ENCODE peak calls at places on chromosomes 4 and X, in ten cellular contexts. P, A, H, J, F, T, R, D, M and Q are unnamed samples.

GRCh38 chr4:138037716-138038115 is 204.4 kb downstream of the SLC7A11 start:
- DNase-seq in D (no peak), F (no peak), R (no peak), H (peak), T (no peak), J (no peak), P (no peak), A (no peak), M (no peak), Q (peak)

GRCh38 chr4:74474345-74475099 is 29.6 kb downstream of the AREG start:
- DNase-seq in J (no peak), P (no peak), R (peak), H (peak), M (no peak), F (no peak), D (no peak), T (no peak), A (no peak), Q (no peak)

GRCh38 chr4:95178938-95179337 is 369.8 kb downstream of the UNC5C start:
- DNase-seq in F (no peak), P (no peak), A (no peak), H (no peak), D (no peak), T (no peak), R (no peak), J (no peak), M (no peak), Q (no peak)

GRCh38 chr4:53066155-53066554 is 204.0 kb downstream of the RASL11B start:
- DNase-seq in J (no peak), D (no peak), M (no peak), F (no peak), H (no peak), T (no peak), A (no peak), R (no peak), P (no peak), Q (peak)

GRCh38 chr4:3062466-3062865 is 11.9 kb downstream of the HTT-AS start:
- DNase-seq in M (no peak), F (no peak), R (no peak), D (no peak), P (no peak), T (no peak), A (no peak), H (peak), J (peak), Q (no peak)

GRCh38 chrX:47683171-47684145 is 24.5 kb upstream of the UXT start:
- DNase-seq in H (no peak), M (no peak), D (no peak), P (no peak), A (no peak), J (no peak), R (no peak), T (no peak), F (no peak), Q (no peak)

GRCh38 chrX:125289209-125289608 is 30.5 kb upstream of the TEX13C start:
- DNase-seq in D (peak), M (no peak), F (no peak), T (peak), P (no peak), A (no peak), J (no peak), R (no peak), H (no peak), Q (peak)

GRCh38 chrX:47706575-47706974 is 47.6 kb upstream of the UXT start:
- DNase-seq in H (peak), T (no peak), D (no peak), A (no peak), J (no peak), F (no peak), P (no peak), M (no peak), R (no peak), Q (no peak)

GRCh38 chr4:35166437-35166836 is 1077.9 kb downstream of the ARAP2 start:
- DNase-seq in D (no peak), P (no peak), H (no peak), A (no peak), R (no peak), F (no peak), M (no peak), J (no peak), T (no peak), Q (no peak)

GRCh38 chr4:4759883-4760282 is 99.6 kb upstream of the MSX1 start:
- DNase-seq in F (no peak), D (no peak), R (no peak), P (no peak), A (no peak), T (no peak), J (no peak), M (no peak), H (no peak), Q (no peak)

GRCh38 chr4:184248216-184248615 is 30.5 kb upstream of the ENPP6 start:
- DNase-seq in D (no peak), A (no peak), M (no peak), R (no peak), F (no peak), H (no peak), J (no peak), T (no peak), P (no peak), Q (no peak)

GRCh38 chrX:119757979-119758681 is at the start of gene SOWAHD:
- DNase-seq in J (no peak), R (peak), T (no peak), H (no peak), F (no peak), A (no peak), D (no peak), P (peak), M (no peak), Q (peak)

GRCh38 chr4:110630621-110631402 is 7.9 kb upstream of the PITX2 start:
- DNase-seq in D (no peak), T (no peak), P (peak), A (no peak), M (no peak), H (no peak), F (peak), R (no peak), J (no peak), Q (no peak)

GRCh38 chr4:21593268-21594002 is 355.1 kb downstream of the KCNIP4 start:
- DNase-seq in H (no peak), D (peak), J (no peak), A (no peak), F (no peak), M (no peak), P (no peak), T (no peak), R (no peak), Q (peak)

GRCh38 chrX:10173331-10173900 is 16.6 kb downstream of the CLCN4 start:
- DNase-seq in R (peak), A (no peak), H (peak), J (no peak), T (no peak), D (peak), M (peak), P (peak), F (peak), Q (no peak)

GRCh38 chr4:123554819-123555499 is 158.4 kb downstream of the SPRY1 start:
- DNase-seq in M (no peak), T (no peak), R (no peak), H (no peak), A (no peak), J (no peak), F (no peak), D (peak), P (no peak), Q (no peak)

GRCh38 chr4:8039290-8039689 is 99.6 kb upstream of the AFAP1 start:
- DNase-seq in A (no peak), J (no peak), M (no peak), F (peak), P (no peak), H (no peak), D (no peak), T (no peak), R (peak), Q (no peak)

GRCh38 chr4:68388347-68388746 is 38.5 kb upstream of the YTHDC1 start:
- DNase-seq in D (no peak), J (no peak), H (no peak), P (no peak), A (no peak), T (no peak), F (no peak), M (no peak), R (no peak), Q (no peak)

GRCh38 chr4:152535236-152535902 is 523 bp downstream of the FBXW7 start:
- DNase-seq in D (no peak), M (no peak), F (no peak), P (peak), H (peak), T (no peak), J (no peak), R (no peak), A (no peak), Q (no peak)

GRCh38 chr4:17597517-17597916 is 16.9 kb upstream of the MED28 start:
- DNase-seq in F (no peak), T (peak), M (no peak), A (no peak), H (no peak), D (no peak), J (no peak), P (no peak), R (peak), Q (peak)

GRCh38 chrX:1895583-1895982 is 280.7 kb downstream of the ASMT start:
- DNase-seq in D (no peak), P (no peak), H (no peak), R (no peak), J (no peak), M (no peak), T (no peak), A (no peak), F (no peak), Q (no peak)

GRCh38 chr4:150033937-150034336 is 44.3 kb upstream of the DCLK2 start:
- DNase-seq in F (no peak), R (peak), H (no peak), D (peak), M (no peak), A (no peak), J (no peak), P (no peak), T (peak), Q (no peak)

GRCh38 chr4:148425327-148426110 is 16.7 kb downstream of the NR3C2 start:
- DNase-seq in M (no peak), A (no peak), D (no peak), F (no peak), T (no peak), P (no peak), H (no peak), R (no peak), J (no peak), Q (no peak)

GRCh38 chr4:185640809-185641675 is 105.7 kb upstream of the PDLIM3 start:
- DNase-seq in T (peak), H (peak), F (peak), P (no peak), A (no peak), J (peak), R (peak), D (peak), M (no peak), Q (peak)

GRCh38 chr4:150379454-150379853 is 202.5 kb upstream of the MAB21L2 start:
- DNase-seq in F (no peak), R (peak), H (no peak), J (no peak), D (no peak), A (no peak), M (no peak), P (no peak), T (no peak), Q (no peak)

GRCh38 chrX:150897371-150898319 is 823 bp downstream of the CD99L2 start:
- DNase-seq in F (no peak), A (peak), M (no peak), R (peak), T (peak), P (peak), J (no peak), H (no peak), D (no peak), Q (no peak)

GRCh38 chr4:972651-973424 is 531 bp downstream of the DGKQ start:
- DNase-seq in H (peak), A (peak), D (no peak), T (no peak), P (peak), F (no peak), R (peak), M (no peak), J (no peak), Q (no peak)

GRCh38 chr4:96955691-96956090 is 1115.8 kb downstream of the PDHA2 start:
- DNase-seq in F (no peak), J (no peak), A (no peak), P (no peak), M (no peak), H (no peak), D (no peak), R (no peak), T (no peak), Q (no peak)

GRCh38 chr4:5959221-5959982 is 58.8 kb downstream of the C4orf50 start:
- DNase-seq in D (no peak), R (no peak), F (no peak), M (no peak), P (no peak), H (no peak), A (no peak), T (no peak), J (no peak), Q (no peak)

GRCh38 chr4:68271851-68272756 is 26.6 kb upstream of the TMPRSS11B start:
- DNase-seq in R (peak), D (peak), P (peak), H (peak), T (peak), A (no peak), F (peak), M (no peak), J (peak), Q (peak)

GRCh38 chr4:18676136-18676922 is 654.8 kb upstream of the LCORL start:
- DNase-seq in J (no peak), P (no peak), T (no peak), D (no peak), H (no peak), M (no peak), A (no peak), F (no peak), R (no peak), Q (no peak)

GRCh38 chrX:123215397-123216089 is 31.5 kb downstream of the GRIA3 start:
- DNase-seq in R (no peak), M (no peak), P (no peak), H (no peak), D (no peak), A (no peak), J (no peak), T (no peak), F (no peak), Q (no peak)

GRCh38 chrX:134718329-134719317 is 60.4 kb upstream of the PLAC1 start:
- DNase-seq in R (peak), D (peak), J (no peak), H (peak), T (peak), M (peak), F (no peak), A (peak), P (no peak), Q (peak)

GRCh38 chr4:15042529-15043167 is 40.4 kb downstream of the CPEB2 start:
- DNase-seq in T (peak), F (no peak), M (no peak), A (no peak), P (no peak), R (peak), H (no peak), D (no peak), J (no peak), Q (no peak)

GRCh38 chr4:153616005-153616555 is 68.0 kb upstream of the TLR2 start:
- DNase-seq in T (no peak), H (no peak), A (peak), P (no peak), M (no peak), F (no peak), R (peak), J (no peak), D (no peak), Q (no peak)

GRCh38 chr4:186932631-186933150 is 209.0 kb upstream of the FAT1 start:
- DNase-seq in F (no peak), P (no peak), H (peak), D (peak), M (no peak), A (no peak), J (no peak), T (peak), R (no peak), Q (peak)

GRCh38 chr4:182207806-182208483 is 35.3 kb upstream of the TENM3 start:
- DNase-seq in D (peak), J (no peak), T (peak), F (no peak), P (no peak), M (no peak), R (no peak), A (no peak), H (peak), Q (no peak)

GRCh38 chrX:109089359-109089758 is 353.0 kb upstream of the IRS4 start:
- DNase-seq in H (no peak), P (no peak), M (no peak), A (no peak), J (no peak), R (no peak), D (no peak), T (no peak), F (no peak), Q (no peak)

GRCh38 chrX:127908369-127908768 is 143.8 kb downstream of the ACTRT1 start:
- DNase-seq in H (no peak), M (no peak), A (no peak), D (no peak), R (no peak), J (no peak), F (no peak), P (no peak), T (no peak), Q (no peak)

GRCh38 chrX:119654112-119654531 is 38.8 kb downstream of the SEPTIN6 start:
- DNase-seq in F (peak), D (no peak), T (no peak), J (no peak), A (no peak), M (peak), P (no peak), R (no peak), H (no peak), Q (no peak)